ENCODE peak calls at places on chromosome 2, in four cellular contexts. S is mesenchymal stem cell, W is HCT116, T is PC-3. A is an unnamed sample. For H3K4me1, the result is how much of the 10 kb centered on the place peaks cover.

GRCh38 chr2:70962885-70963878 is 15.2 kb upstream of the ANKRD53 start:
- DNase-seq in T (no peak), S (no peak), W (no peak), A (no peak)

GRCh38 chr2:10078704-10079191 is 1.5 kb downstream of the CYS1 start:
- DNase-seq in S (no peak), W (no peak), T (no peak), A (no peak)

GRCh38 chr2:98034745-98035144 is 39.0 kb upstream of the TMEM131 start:
- DNase-seq in S (no peak), T (no peak), W (no peak), A (no peak)

GRCh38 chr2:188784269-188784762 is 189.9 kb upstream of the COL3A1 start:
- DNase-seq in W (no peak), S (no peak), T (no peak), A (no peak)

GRCh38 chr2:108633379-108633778 is 85.9 kb upstream of the RANBP2 start:
- DNase-seq in W (no peak), T (no peak), S (no peak), A (no peak)

GRCh38 chr2:173884403-173884802 is 80.8 kb downstream of the SP3 start:
- DNase-seq in S (peak), W (peak), T (peak), A (peak)

GRCh38 chr2:216633616-216634316 is 546 bp downstream of the IGFBP2 start:
- DNase-seq in W (no peak), S (peak), T (peak), A (no peak)

GRCh38 chr2:206832886-206833285 is 67.5 kb downstream of the FASTKD2 start:
- DNase-seq in T (no peak), S (no peak), W (no peak), A (no peak)

GRCh38 chr2:121454549-121455090 is 76.1 kb upstream of the RNU4ATAC start:
- DNase-seq in S (no peak), W (no peak), T (no peak), A (no peak)

GRCh38 chr2:20600756-20601325 is 50.1 kb downstream of the HS1BP3 start:
- DNase-seq in T (peak), S (no peak), W (no peak), A (no peak)

GRCh38 chr2:74186038-74186437 is 7.4 kb upstream of the MOB1A start:
- DNase-seq in S (no peak), T (no peak), W (no peak), A (no peak)

GRCh38 chr2:228768818-228769217 is 502.3 kb downstream of the PID1 start:
- DNase-seq in W (no peak), S (peak), T (peak), A (no peak)

GRCh38 chr2:189959450-189959849 is 103.1 kb downstream of the MSTN start:
- DNase-seq in W (no peak), S (no peak), T (no peak), A (no peak)

GRCh38 chr2:181058378-181059269 is 78.2 kb downstream of the UBE2E3 start:
- DNase-seq in W (peak), T (peak), S (no peak), A (peak)

GRCh38 chr2:153543639-153544071 is 65.1 kb upstream of the RPRM start:
- DNase-seq in T (peak), S (no peak), W (no peak), A (peak)

GRCh38 chr2:109295070-109295780 is 166.2 kb downstream of the SH3RF3 start:
- DNase-seq in T (no peak), W (no peak), S (no peak), A (no peak)

GRCh38 chr2:233799087-233799665 is 21.0 kb downstream of the MROH2A start:
- DNase-seq in W (no peak), T (no peak), S (no peak), A (no peak)

GRCh38 chr2:235820571-235820970 is 326.7 kb downstream of the AGAP1 start:
- DNase-seq in W (no peak), S (no peak), T (no peak), A (no peak)

GRCh38 chr2:101040761-101041160 is 38.7 kb downstream of the RPL31 start:
- DNase-seq in W (no peak), T (no peak), S (no peak), A (no peak)

GRCh38 chr2:192414794-192415193 is 220.1 kb upstream of the TMEFF2 start:
- DNase-seq in W (no peak), S (no peak), T (no peak), A (no peak)

GRCh38 chr2:102037681-102038080 is 45.9 kb downstream of the IL1R2 start:
- DNase-seq in S (no peak), T (no peak), W (no peak), A (no peak)

GRCh38 chr2:9333591-9334171 is 89.6 kb downstream of the ITGB1BP1 start:
- DNase-seq in S (peak), W (peak), T (peak), A (peak)

GRCh38 chr2:141020346-141020745 is 1110.5 kb downstream of the LRP1B start:
- DNase-seq in T (no peak), W (no peak), S (no peak), A (no peak)

GRCh38 chr2:188976545-188977268 is 2.5 kb downstream of the COL3A1 start:
- DNase-seq in T (peak), W (peak), S (peak), A (no peak)

GRCh38 chr2:23106232-23106631 is 278.7 kb upstream of the KLHL29 start:
- DNase-seq in S (no peak), W (no peak), T (no peak), A (no peak)

GRCh38 chr2:237435844-237436590 is 22.1 kb upstream of the COL6A3 start:
- DNase-seq in W (no peak), T (peak), S (peak), A (no peak)

GRCh38 chr2:29075894-29076700 is 1.8 kb upstream of the PCARE start:
- DNase-seq in S (no peak), T (peak), W (no peak), A (peak)

GRCh38 chr2:150120271-150120950 is 367.1 kb downstream of the RND3 start:
- DNase-seq in W (no peak), S (no peak), T (no peak), A (peak)

GRCh38 chr2:74414913-74415761 is 6.3 kb downstream of the C2orf81 start:
- DNase-seq in W (no peak), T (no peak), S (no peak), A (no peak)

GRCh38 chr2:23606196-23606595 is 221.2 kb downstream of the KLHL29 start:
- DNase-seq in W (no peak), S (no peak), T (no peak), A (no peak)

GRCh38 chr2:237449193-237449797 is 35.3 kb upstream of the COL6A3 start:
- DNase-seq in T (no peak), W (no peak), S (peak), A (no peak)

GRCh38 chr2:156077041-156077735 is 255.3 kb downstream of the NR4A2 start:
- DNase-seq in S (no peak), W (no peak), T (peak), A (peak)

GRCh38 chr2:16487686-16488085 is 177.9 kb downstream of the CYRIA start:
- DNase-seq in W (no peak), T (peak), S (peak), A (peak)

GRCh38 chr2:141317986-141318385 is 812.8 kb downstream of the LRP1B start:
- DNase-seq in T (peak), W (no peak), S (peak), A (no peak)

GRCh38 chr2:236177604-236177966 is 9.4 kb upstream of the GBX2 start:
- DNase-seq in T (peak), S (peak), W (peak), A (peak)

GRCh38 chr2:127690696-127691095 is 10.6 kb upstream of the SFT2D3 start:
- DNase-seq in S (no peak), W (no peak), T (no peak), A (no peak)

GRCh38 chr2:152132321-152132720 is 33.5 kb upstream of the CACNB4 start:
- DNase-seq in T (no peak), W (no peak), S (peak), A (no peak)

GRCh38 chr2:138537170-138537915 is 35.8 kb downstream of the SPOPL start:
- DNase-seq in S (no peak), W (no peak), T (no peak), A (no peak)
- H3K4me1 ChIP-seq in S (under half), W (under half), T (under half), A (under half)

GRCh38 chr2:45843136-45843535 is 191.7 kb downstream of the PRKCE start:
- DNase-seq in W (no peak), S (no peak), T (no peak), A (no peak)

GRCh38 chr2:45845058-45845457 is 193.6 kb downstream of the PRKCE start:
- DNase-seq in T (no peak), W (no peak), S (peak), A (no peak)

GRCh38 chr2:45839388-45840251 is 188.1 kb downstream of the PRKCE start:
- DNase-seq in W (no peak), T (peak), S (no peak), A (no peak)

GRCh38 chr2:45840481-45840880 is 189.0 kb downstream of the PRKCE start:
- DNase-seq in S (no peak), T (no peak), W (no peak), A (no peak)

DNA sequence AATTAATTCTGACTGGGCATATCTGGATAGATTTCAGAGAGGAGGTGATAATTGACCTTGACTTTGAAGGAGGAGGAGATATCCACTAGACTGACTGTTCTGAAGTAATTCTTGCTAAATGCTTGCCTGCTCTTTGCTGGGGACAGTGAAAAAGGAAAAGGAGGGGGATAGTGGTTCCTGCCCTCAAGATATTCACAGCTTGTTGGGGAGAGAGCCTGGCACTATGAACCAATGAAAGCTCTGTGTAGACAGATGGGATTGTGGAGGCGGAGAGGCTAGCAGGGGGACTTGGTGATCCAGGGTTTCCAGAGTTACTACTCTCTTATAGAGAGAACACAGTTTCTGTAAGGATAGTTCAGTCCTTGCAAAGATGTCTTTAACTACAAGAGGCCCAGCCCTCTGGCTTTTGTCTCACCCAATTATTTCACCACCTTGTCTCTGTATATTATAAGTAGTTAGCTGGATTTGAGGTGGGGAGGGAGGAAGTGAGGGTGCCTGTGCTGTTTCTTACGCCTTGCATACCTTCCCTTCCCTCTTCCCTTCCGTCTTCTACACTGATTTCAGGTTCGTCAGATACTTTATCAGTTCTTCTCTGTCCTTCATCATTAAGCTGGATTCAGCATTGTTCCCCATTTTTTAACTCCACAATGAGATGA is 190.4 kb downstream of the PRKCE start:
- DNase-seq in S (no peak), W (no peak), T (no peak), A (no peak)
- H3K9ac ChIP-seq in S (no peak), W (no peak), T (no peak), A (no peak)

DNA sequence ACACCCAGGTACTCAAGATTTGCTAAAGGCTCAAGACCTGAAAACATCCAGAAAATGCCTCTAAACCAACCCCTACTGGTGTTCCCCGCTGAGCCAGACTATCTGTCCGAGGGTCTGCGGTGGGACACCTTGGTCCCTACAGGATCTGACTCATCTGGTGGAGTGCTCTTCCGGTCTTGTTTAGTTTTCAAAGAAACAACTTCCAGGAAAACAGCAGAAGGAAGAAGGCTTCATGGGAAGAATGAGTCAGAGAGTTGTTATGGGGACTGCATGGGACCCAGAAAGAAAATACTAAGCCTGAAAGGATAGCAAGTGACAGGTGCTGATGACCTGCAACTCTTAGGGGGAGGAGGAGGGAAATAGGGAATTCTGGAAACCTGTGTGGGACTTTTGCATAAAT is 41.3 kb downstream of the ZFP36L2 start:
- DNase-seq in T (no peak), S (peak), W (peak), A (no peak)
- H3K4me1 ChIP-seq in T (under half), S (under half), W (half or more), A (under half)

DNA sequence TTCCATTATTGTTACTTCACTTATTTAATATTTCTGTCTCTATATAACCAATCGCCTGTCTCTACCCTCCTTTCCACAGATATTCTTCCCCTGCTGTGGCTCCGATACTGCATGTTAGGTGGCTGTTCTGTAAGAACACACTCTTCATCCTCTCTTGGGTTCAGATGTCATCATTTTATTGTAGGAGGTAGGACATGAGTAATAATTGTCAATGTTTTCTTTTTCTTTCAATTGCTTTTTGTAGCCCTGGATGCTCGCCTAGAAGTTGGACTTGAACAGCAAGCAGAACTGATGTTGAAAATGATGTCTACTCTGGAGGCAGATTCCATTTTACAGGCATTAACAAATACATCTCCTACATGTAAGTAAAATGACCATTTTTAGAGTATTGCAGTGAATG is 128.6 kb downstream of the BIRC6 start:
- DNase-seq in T (peak), S (no peak), W (no peak), A (no peak)
- H3K9ac ChIP-seq in T (no peak), S (peak), W (no peak), A (no peak)

DNA sequence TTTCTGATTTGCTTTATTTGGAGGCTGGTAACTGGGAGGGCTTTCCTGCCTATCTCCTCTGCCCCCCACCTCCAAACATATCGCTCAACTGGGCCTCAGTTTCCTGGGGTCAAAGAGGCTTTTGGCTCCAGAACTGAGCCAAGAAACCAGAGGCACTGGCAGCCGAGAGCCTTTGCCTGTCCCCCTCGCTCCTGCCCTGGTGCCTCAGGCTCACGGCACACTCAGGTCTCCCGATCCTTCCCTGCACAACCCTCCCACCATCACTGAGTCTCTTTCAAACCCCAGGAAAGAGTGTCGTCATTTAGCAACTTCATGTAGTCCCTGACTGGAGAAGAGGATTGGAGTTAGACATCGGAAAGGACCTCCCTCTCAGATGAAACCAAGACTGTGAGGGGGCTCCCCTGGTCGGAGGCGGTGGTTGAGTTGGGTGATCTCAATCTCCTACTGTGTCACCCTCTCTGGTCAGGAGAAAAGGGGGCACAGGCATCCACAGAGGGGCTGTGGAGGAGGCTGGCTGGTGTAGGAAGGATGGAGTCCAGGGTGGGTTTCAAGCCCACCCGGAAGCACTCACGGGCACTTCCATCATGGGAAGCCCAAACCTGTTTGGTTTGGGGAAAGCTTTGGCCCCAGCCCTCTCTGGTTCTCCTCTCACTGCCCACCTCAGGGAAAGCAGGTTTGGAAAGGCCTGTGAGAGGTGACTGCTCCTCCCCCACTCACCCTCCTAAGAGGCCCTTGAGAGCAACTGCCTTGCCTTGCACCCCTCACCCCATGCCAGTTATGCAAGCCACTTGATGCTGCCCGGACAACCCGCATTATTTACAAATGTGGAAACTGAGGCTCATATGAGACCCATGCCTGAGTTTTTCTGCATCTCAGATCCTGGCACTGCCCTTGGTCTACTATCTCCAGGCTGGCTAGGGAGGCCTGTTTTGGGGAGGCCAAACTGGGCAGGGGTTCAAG is 62.3 kb downstream of the TNS1 start:
- DNase-seq in S (no peak), W (no peak), T (no peak), A (no peak)
- H3K4me1 ChIP-seq in S (half or more), W (under half), T (under half), A (under half)

GRCh38 chr2:177644838-177645237 is 252.3 kb downstream of the AGPS start:
- DNase-seq in T (no peak), S (no peak), W (no peak), A (no peak)
- H3K9ac ChIP-seq in T (no peak), S (no peak), W (no peak), A (no peak)

GRCh38 chr2:172580544-172580943 is 24.7 kb downstream of the PDK1 start:
- DNase-seq in S (no peak), W (no peak), T (no peak), A (no peak)
- H3K4me1 ChIP-seq in S (under half), W (under half), T (under half), A (under half)

GRCh38 chr2:164624296-164624695 is 3.0 kb upstream of the GRB14 start:
- DNase-seq in W (no peak), T (no peak), S (no peak), A (no peak)
- H3K9ac ChIP-seq in W (no peak), T (no peak), S (no peak), A (no peak)

DNA sequence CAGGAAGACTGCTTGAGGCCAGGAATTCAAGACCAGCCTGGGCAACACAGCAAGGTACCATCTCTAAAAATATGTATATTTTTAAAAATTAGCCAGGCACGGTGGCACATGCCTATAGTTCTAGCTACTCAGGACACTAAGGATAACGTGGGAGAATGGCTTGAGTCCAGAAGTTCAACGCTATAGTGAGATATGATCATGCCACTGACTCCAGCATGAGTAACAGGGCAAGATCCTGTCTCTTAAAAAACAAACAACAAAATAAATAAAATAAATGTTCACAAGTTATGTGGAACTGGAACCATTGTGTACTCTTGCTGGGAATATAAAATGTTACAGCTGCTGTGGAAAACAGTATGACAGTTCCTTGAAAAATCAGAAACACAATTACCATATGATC is 47.2 kb downstream of the USP34 start:
- DNase-seq in T (peak), S (peak), W (no peak), A (no peak)
- H3K4me1 ChIP-seq in T (under half), S (under half), W (under half), A (under half)

A was measured in neural progenitor cell.